ENCODE peak calls at places on chromosomes 4 and X, in six cellular contexts. K is left lung, Y is heart right ventricle, M is activated T-cell treated with anti-CD3 and anti-CD28 coated beads for 1 hour, H is non-pigmented ciliary epithelial cell, V is HT1080. N is an unnamed sample.

GRCh38 chrX:153411255-153411987 is at the start of gene ZFP92:
- DNase-seq in Y (no peak), M (no peak), V (no peak), K (peak), H (no peak), N (no peak)

GRCh38 chrX:17552251-17552650 is 177.3 kb downstream of the NHS start:
- DNase-seq in H (no peak), V (peak), K (no peak), Y (no peak), M (no peak), N (no peak)

GRCh38 chrX:2829066-2829430 is 318 bp downstream of the GYG2 start:
- DNase-seq in H (no peak), M (no peak), Y (no peak), V (no peak), K (peak), N (no peak)

GRCh38 chr4:112714922-112715901 is 78.3 kb downstream of the LARP7 start:
- DNase-seq in K (no peak), M (no peak), V (no peak), H (no peak), Y (no peak), N (no peak)

GRCh38 chrX:153697924-153698865 is 10.5 kb downstream of the SLC6A8 start:
- DNase-seq in H (no peak), K (no peak), V (no peak), Y (no peak), M (no peak), N (no peak)

GRCh38 chrX:17372052-17372451 is 2.9 kb upstream of the NHS start:
- DNase-seq in M (no peak), H (no peak), Y (no peak), V (no peak), K (no peak), N (no peak)

GRCh38 chr4:166458756-166459155 is 585.7 kb downstream of the TLL1 start:
- DNase-seq in V (peak), H (peak), Y (no peak), K (no peak), M (no peak), N (no peak)

GRCh38 chrX:31240982-31241381 is 169.1 kb upstream of the FTHL17 start:
- DNase-seq in K (no peak), Y (no peak), V (no peak), H (no peak), M (no peak), N (no peak)

GRCh38 chr4:82934441-82934840 is 33.9 kb downstream of the THAP9 start:
- DNase-seq in Y (no peak), V (no peak), K (no peak), M (no peak), H (no peak), N (no peak)

GRCh38 chr4:46032061-46032460 is 91.8 kb downstream of the GABRG1 start:
- DNase-seq in V (no peak), M (no peak), H (no peak), Y (no peak), K (no peak), N (no peak)

GRCh38 chr4:168744021-168744420 is 247.2 kb downstream of the PALLD start:
- DNase-seq in K (no peak), Y (no peak), M (no peak), V (peak), H (no peak), N (no peak)

GRCh38 chr4:1242506-1243450 is 6.2 kb downstream of the CTBP1 start:
- DNase-seq in H (no peak), V (no peak), Y (peak), K (peak), M (no peak), N (no peak)

GRCh38 chr4:12084690-12085089 is 656.0 kb upstream of the HS3ST1 start:
- DNase-seq in K (no peak), V (no peak), Y (no peak), H (no peak), M (no peak), N (no peak)

GRCh38 chr4:169249214-169249973 is 21.4 kb downstream of the SH3RF1 start:
- DNase-seq in V (no peak), K (no peak), H (no peak), Y (no peak), M (no peak), N (no peak)

GRCh38 chr4:148214529-148215166 is 227.6 kb downstream of the NR3C2 start:
- DNase-seq in V (no peak), H (no peak), Y (peak), M (no peak), K (peak), N (no peak)

N was measured in AG04450.